ENCODE peak calls at places on chromosome 21, in seven cellular contexts. G is fibroblast of pulmonary artery, D is GM06990, H is GM12865, L is psoas muscle, A is SK-N-SH, E is pancreas. X is an unnamed sample.

GRCh38 chr21:32533611-32534010 is 51.7 kb downstream of the TCP10L start:
- DNase-seq in G (no peak), D (no peak), H (no peak), L (no peak), A (no peak), E (no peak), X (no peak)

GRCh38 chr21:23886828-23887708 is 1720.2 kb downstream of the MRPL39 start:
- DNase-seq in G (no peak), D (no peak), H (no peak), L (no peak), A (no peak), E (no peak), X (no peak)

GRCh38 chr21:34148826-34149558 is 75.6 kb downstream of the MRPS6 start:
- DNase-seq in G (no peak), D (no peak), H (no peak), L (no peak), A (no peak), E (no peak), X (no peak)

GRCh38 chr21:46154955-46155513 is 345 bp downstream of the FTCD start:
- DNase-seq in G (no peak), D (no peak), H (no peak), L (no peak), A (no peak), E (peak), X (no peak)

GRCh38 chr21:36889401-36889800 is 77.1 kb downstream of the HLCS start:
- DNase-seq in G (peak), D (no peak), H (no peak), L (no peak), A (no peak), E (no peak), X (no peak)

GRCh38 chr21:20646431-20646830 is 351.8 kb upstream of the NCAM2 start:
- DNase-seq in G (no peak), D (no peak), H (no peak), L (no peak), A (no peak), E (no peak), X (no peak)

GRCh38 chr21:34642211-34643075 is 26.4 kb upstream of the CLIC6 start:
- DNase-seq in G (peak), D (peak), H (peak), L (no peak), A (no peak), E (no peak), X (no peak)

GRCh38 chr21:25421327-25422028 is 185.8 kb downstream of the MRPL39 start:
- DNase-seq in G (peak), D (peak), H (peak), L (no peak), A (no peak), E (no peak), X (peak)

GRCh38 chr21:35294231-35294898 is 245.3 kb upstream of the RUNX1 start:
- DNase-seq in G (peak), D (no peak), H (no peak), L (no peak), A (no peak), E (no peak), X (no peak)

GRCh38 chr21:21111309-21111920 is 113.2 kb downstream of the NCAM2 start:
- DNase-seq in G (no peak), D (no peak), H (no peak), L (no peak), A (no peak), E (no peak), X (no peak)

GRCh38 chr21:35202431-35202830 is 153.3 kb upstream of the RUNX1 start:
- DNase-seq in G (peak), D (no peak), H (no peak), L (no peak), A (no peak), E (no peak), X (peak)

GRCh38 chr21:37917612-37918011 is 1.4 kb upstream of the KCNJ6 start:
- DNase-seq in G (peak), D (no peak), H (no peak), L (no peak), A (no peak), E (no peak), X (peak)

GRCh38 chr21:41133896-41134522 is 34.0 kb upstream of the BACE2 start:
- DNase-seq in G (peak), D (no peak), H (peak), L (no peak), A (peak), E (no peak), X (peak)
- TF ChIP-seq CTCF in G (peak), D (peak), H (peak), L (peak), A (peak), E (peak), X (peak)

GRCh38 chr21:29499734-29500343 is 201.1 kb downstream of the BACH1 start:
- DNase-seq in G (peak), D (no peak), H (peak), L (no peak), A (peak), E (no peak), X (peak)

GRCh38 chr21:29501451-29501850 is 202.7 kb downstream of the BACH1 start:
- DNase-seq in G (peak), D (no peak), H (no peak), L (no peak), A (no peak), E (no peak), X (peak)

GRCh38 chr21:29499229-29499628 is 200.5 kb downstream of the BACH1 start:
- DNase-seq in G (no peak), D (no peak), H (no peak), L (no peak), A (no peak), E (no peak), X (no peak)

DNA sequence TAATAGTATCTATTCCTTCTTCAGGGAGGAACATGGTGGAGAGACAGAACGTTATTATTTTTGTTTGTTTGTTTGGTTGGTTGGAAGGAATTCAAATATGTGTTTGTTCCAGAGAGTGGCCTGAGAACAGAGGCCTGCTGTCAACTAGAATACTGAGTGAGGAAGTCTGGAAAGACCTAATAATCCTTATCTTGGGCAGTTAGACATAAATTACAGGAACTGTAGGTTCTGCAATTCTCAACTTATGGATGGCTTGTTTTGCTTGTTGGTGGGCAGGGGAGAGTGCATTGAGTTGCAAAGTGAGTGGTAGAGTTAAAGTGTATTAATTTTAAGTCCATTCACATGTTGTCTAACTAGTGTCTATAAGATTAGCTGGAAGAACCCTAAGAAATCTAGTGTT is 197.6 kb downstream of the BACH1 start:
- DNase-seq in G (no peak), D (no peak), H (no peak), L (no peak), A (no peak), E (no peak), X (no peak)
- H3K4me3 ChIP-seq in G (no peak), D (no peak), H (no peak), L (no peak), A (no peak), E (no peak), X (no peak)

GRCh38 chr21:26961704-26962103 is 5.2 kb downstream of the ADAMTS5 start:
- DNase-seq in G (no peak), D (no peak), H (no peak), L (no peak), A (peak), E (no peak), X (peak)
- TF ChIP-seq CTCF in G (peak), D (no peak), H (no peak), L (no peak), A (peak), E (peak), X (no peak)

DNA sequence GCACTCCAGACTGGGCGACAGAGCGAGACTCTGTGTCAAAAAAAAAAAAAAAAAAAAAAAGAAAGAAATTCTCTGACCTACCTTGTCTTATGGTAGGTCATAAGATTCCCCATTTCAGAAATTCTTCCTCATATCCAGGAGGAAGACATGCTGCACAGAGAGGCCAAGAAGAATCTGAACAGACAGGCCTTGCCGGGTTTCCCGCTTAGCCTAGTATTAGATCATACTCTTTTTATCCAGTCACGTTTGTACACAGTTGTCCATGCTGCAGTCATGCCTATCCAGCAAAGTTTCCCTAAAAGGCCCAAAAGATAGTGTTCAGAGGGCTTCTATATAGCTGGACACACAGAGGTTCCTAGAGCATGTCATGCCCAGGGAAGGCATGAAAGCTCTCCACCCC is 93.6 kb upstream of the CHODL start:
- DNase-seq in G (no peak), D (no peak), H (no peak), L (no peak), A (no peak), E (no peak), X (no peak)
- H3K4me3 ChIP-seq in G (no peak), D (no peak), H (no peak), L (no peak), A (no peak), E (no peak), X (no peak)

DNA sequence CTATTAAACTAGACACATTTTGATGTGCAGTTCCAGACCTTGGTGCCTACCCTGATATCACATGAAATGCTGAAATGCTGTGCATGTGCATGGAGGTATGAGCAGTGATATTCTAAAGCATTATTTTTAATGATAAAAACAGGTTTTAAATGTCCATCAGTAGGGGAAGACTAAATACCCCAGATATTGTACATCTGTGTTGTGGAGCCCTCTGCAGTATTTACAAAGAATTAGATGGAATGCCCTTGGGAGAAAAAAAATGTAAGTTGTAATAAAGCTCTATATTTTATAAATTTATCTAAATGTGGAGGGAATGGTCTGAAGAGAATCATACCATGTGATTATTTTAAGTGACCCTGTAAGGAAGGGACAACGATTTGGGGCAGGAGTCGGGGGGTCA is 39.1 kb upstream of the IGSF5 start:
- DNase-seq in G (no peak), D (no peak), H (no peak), L (no peak), A (no peak), E (no peak), X (peak)
- TF ChIP-seq CTCF in G (no peak), D (no peak), H (no peak), L (no peak), A (peak), E (no peak), X (peak)

DNA sequence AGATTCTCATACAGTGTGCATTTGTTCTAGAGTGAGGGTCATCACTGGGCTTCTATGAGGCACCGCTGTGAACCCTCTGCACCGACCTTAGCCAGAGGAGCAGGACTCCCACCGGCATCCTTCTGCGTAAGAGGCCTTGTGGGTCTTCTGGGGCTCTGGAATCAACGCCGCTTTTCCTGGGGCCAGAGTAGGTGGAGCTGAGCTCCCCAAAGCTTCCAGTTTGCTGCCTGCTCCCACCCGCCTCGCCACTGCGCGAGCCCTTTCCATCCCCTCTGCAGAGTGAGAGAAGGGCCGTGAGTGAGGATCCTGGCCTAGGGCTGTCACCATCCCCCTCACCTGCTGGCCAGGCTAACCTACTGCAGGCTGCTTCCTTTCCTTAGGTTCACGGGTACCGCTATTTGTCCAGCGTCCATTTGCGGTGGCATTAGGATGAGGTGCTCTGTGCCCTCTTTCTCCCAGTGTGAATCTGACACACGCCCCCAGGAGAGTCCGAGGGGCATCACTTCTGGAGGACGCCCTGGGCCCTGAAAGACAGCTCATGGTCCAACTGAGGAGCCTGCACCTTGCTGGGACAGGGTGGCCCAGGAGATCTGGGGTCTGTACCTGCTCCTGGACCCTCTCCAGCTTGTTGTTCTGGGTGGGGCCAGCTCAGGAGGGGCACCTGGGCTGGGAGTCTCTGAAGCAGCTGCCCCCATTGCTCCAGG is 36.2 kb downstream of the UMODL1 start:
- DNase-seq in G (no peak), D (no peak), H (no peak), L (no peak), A (peak), E (no peak), X (no peak)
- H3K4me3 ChIP-seq in G (no peak), D (no peak), H (no peak), L (no peak), A (no peak), E (no peak), X (no peak)

GRCh38 chr21:44438531-44439210 is 16.6 kb upstream of the LRRC3 start:
- DNase-seq in G (no peak), D (no peak), H (no peak), L (no peak), A (peak), E (peak), X (no peak)

GRCh38 chr21:44436958-44437357 is 18.4 kb upstream of the LRRC3 start:
- DNase-seq in G (no peak), D (no peak), H (no peak), L (no peak), A (no peak), E (peak), X (no peak)

GRCh38 chr21:44439211-44439600 is 16.1 kb upstream of the LRRC3 start:
- DNase-seq in G (no peak), D (no peak), H (no peak), L (no peak), A (no peak), E (peak), X (no peak)

GRCh38 chr21:44437371-44437695 is 18.0 kb upstream of the LRRC3 start:
- DNase-seq in G (no peak), D (no peak), H (no peak), L (no peak), A (no peak), E (no peak), X (no peak)

DNA sequence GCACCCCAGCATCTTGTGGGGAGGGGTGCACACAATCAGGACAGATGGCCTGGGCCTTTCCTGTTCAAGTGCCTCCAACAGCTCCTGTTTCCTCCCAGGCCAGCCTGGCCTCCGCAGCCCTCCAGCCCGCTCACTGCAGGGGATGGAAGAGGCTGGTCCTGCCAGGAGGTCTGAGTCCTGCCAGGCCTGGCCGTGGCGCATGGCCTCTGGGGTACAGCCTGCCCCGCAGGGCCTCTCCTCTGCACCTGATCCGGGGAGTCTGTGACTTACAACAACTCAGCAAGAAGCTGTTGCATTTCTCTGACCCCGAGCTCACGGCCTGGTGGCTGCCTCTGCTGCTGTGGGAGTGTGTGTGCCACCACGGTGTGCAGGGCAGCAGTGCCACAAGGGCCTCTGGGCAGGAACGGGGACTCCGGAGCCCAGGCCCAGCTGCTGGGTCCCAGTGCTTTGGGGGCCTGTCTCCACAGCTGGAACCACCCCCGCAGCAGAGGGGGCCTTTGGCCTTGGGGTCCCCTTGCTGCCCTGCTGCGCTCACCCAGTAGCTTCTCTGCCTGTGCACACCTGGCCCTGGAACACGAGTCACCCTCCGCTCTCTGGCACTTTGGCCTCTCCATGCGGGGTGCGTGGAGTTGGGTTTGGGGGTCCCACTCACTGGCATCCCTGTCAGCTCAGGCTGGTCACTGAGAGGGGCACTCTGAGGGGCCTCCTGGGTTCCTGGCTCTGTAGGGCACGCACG is 17.4 kb upstream of the LRRC3 start:
- DNase-seq in G (no peak), D (no peak), H (no peak), L (no peak), A (no peak), E (peak), X (no peak)
- TF ChIP-seq CTCF in G (no peak), D (no peak), H (no peak), L (no peak), A (no peak), E (no peak), X (no peak)

X was measured in foreskin fibroblast.